ENCODE peak calls at places on chromosomes 11 and 22, in eight cellular contexts. One of them, this sample, is unnamed.

GRCh38 chr11:35236667-35237003 is 97.7 kb downstream of the CD44 start:
- DNase-seq in upper lobe of right lung: no peak
- DNase-seq in tibial nerve: no peak
- DNase-seq in left lung: no peak
- DNase-seq in mammary epithelial cell: no peak
- DNase-seq in lower lobe of right lung: no peak
- DNase-seq in colonic mucosa: no peak
- DNase-seq in PC-3: no peak
- DNase-seq in this sample: no peak

GRCh38 chr22:21946262-21946925 is 6.3 kb downstream of the PPM1F start:
- DNase-seq in PC-3: no peak
- DNase-seq in lower lobe of right lung: no peak
- DNase-seq in upper lobe of right lung: no peak
- DNase-seq in mammary epithelial cell: no peak
- DNase-seq in tibial nerve: no peak
- DNase-seq in colonic mucosa: no peak
- DNase-seq in left lung: no peak
- DNase-seq in this sample: no peak

GRCh38 chr11:47716692-47717091 is 1.5 kb upstream of the AGBL2 start:
- DNase-seq in left lung: no peak
- DNase-seq in mammary epithelial cell: no peak
- DNase-seq in colonic mucosa: no peak
- DNase-seq in lower lobe of right lung: no peak
- DNase-seq in tibial nerve: no peak
- DNase-seq in upper lobe of right lung: no peak
- DNase-seq in PC-3: no peak
- DNase-seq in this sample: no peak

GRCh38 chr11:102495161-102496042 is 35.1 kb downstream of the MMP7 start:
- DNase-seq in left lung: no peak
- DNase-seq in PC-3: peak; percentile 95
- DNase-seq in tibial nerve: no peak
- DNase-seq in lower lobe of right lung: no peak
- DNase-seq in upper lobe of right lung: no peak
- DNase-seq in mammary epithelial cell: peak; percentile 70
- DNase-seq in colonic mucosa: peak; percentile 63
- DNase-seq in this sample: peak; percentile 67

GRCh38 chr11:35525501-35526175 is at the start of gene PAMR1:
- DNase-seq in left lung: peak; percentile 61
- DNase-seq in mammary epithelial cell: peak; percentile 60
- DNase-seq in PC-3: no peak
- DNase-seq in tibial nerve: peak; percentile 39
- DNase-seq in upper lobe of right lung: peak; percentile 66
- DNase-seq in lower lobe of right lung: peak; percentile 45
- DNase-seq in colonic mucosa: peak; percentile 32
- DNase-seq in this sample: no peak

GRCh38 chr22:30810105-30810504 is 115.4 kb downstream of the OSBP2 start:
- DNase-seq in left lung: no peak
- DNase-seq in mammary epithelial cell: no peak
- DNase-seq in PC-3: no peak
- DNase-seq in colonic mucosa: no peak
- DNase-seq in upper lobe of right lung: no peak
- DNase-seq in tibial nerve: no peak
- DNase-seq in lower lobe of right lung: no peak
- DNase-seq in this sample: no peak

GRCh38 chr22:30185129-30185528 is 61.4 kb downstream of the LIF start:
- DNase-seq in left lung: no peak
- DNase-seq in tibial nerve: no peak
- DNase-seq in mammary epithelial cell: no peak
- DNase-seq in upper lobe of right lung: no peak
- DNase-seq in colonic mucosa: no peak
- DNase-seq in lower lobe of right lung: no peak
- DNase-seq in PC-3: peak; percentile 33
- DNase-seq in this sample: no peak

GRCh38 chr11:13256216-13256615 is 21.4 kb upstream of the BMAL1 start:
- DNase-seq in upper lobe of right lung: no peak
- DNase-seq in tibial nerve: no peak
- DNase-seq in PC-3: no peak
- DNase-seq in lower lobe of right lung: no peak
- DNase-seq in left lung: no peak
- DNase-seq in mammary epithelial cell: peak; percentile 53
- DNase-seq in colonic mucosa: no peak
- DNase-seq in this sample: no peak

GRCh38 chr22:44931077-44931540 is 78.7 kb downstream of the PHF21B start:
- DNase-seq in lower lobe of right lung: no peak
- DNase-seq in mammary epithelial cell: no peak
- DNase-seq in upper lobe of right lung: no peak
- DNase-seq in PC-3: no peak
- DNase-seq in tibial nerve: no peak
- DNase-seq in left lung: no peak
- DNase-seq in colonic mucosa: no peak
- DNase-seq in this sample: no peak

GRCh38 chr22:33780761-33781160 is 139.5 kb downstream of the LARGE1 start:
- DNase-seq in lower lobe of right lung: no peak
- DNase-seq in upper lobe of right lung: no peak
- DNase-seq in mammary epithelial cell: no peak
- DNase-seq in PC-3: no peak
- DNase-seq in tibial nerve: no peak
- DNase-seq in colonic mucosa: no peak
- DNase-seq in left lung: no peak
- DNase-seq in this sample: no peak

GRCh38 chr11:68574308-68574707 is 110.0 kb upstream of the GAL start:
- DNase-seq in mammary epithelial cell: peak; percentile 26
- DNase-seq in colonic mucosa: no peak
- DNase-seq in upper lobe of right lung: no peak
- DNase-seq in tibial nerve: no peak
- DNase-seq in PC-3: peak; percentile 57
- DNase-seq in lower lobe of right lung: no peak
- DNase-seq in left lung: no peak
- DNase-seq in this sample: peak; percentile 21

GRCh38 chr11:63961608-63962412 is 12.6 kb upstream of the COX8A start:
- DNase-seq in PC-3: no peak
- DNase-seq in tibial nerve: no peak
- DNase-seq in colonic mucosa: peak; percentile 38
- DNase-seq in lower lobe of right lung: no peak
- DNase-seq in left lung: peak; percentile 44
- DNase-seq in mammary epithelial cell: peak; percentile 85
- DNase-seq in upper lobe of right lung: no peak
- DNase-seq in this sample: no peak

GRCh38 chr11:120039031-120039430 is 98.9 kb downstream of the TRIM29 start:
- DNase-seq in left lung: no peak
- DNase-seq in tibial nerve: no peak
- DNase-seq in mammary epithelial cell: no peak
- DNase-seq in upper lobe of right lung: no peak
- DNase-seq in PC-3: no peak
- DNase-seq in colonic mucosa: peak; percentile 1
- DNase-seq in lower lobe of right lung: no peak
- DNase-seq in this sample: no peak

GRCh38 chr11:11476971-11477645 is 124.1 kb upstream of the CSNK2A3 start:
- DNase-seq in colonic mucosa: no peak
- DNase-seq in tibial nerve: no peak
- DNase-seq in PC-3: no peak
- DNase-seq in upper lobe of right lung: no peak
- DNase-seq in mammary epithelial cell: peak; percentile 55
- DNase-seq in left lung: no peak
- DNase-seq in lower lobe of right lung: no peak
- DNase-seq in this sample: no peak

DNA sequence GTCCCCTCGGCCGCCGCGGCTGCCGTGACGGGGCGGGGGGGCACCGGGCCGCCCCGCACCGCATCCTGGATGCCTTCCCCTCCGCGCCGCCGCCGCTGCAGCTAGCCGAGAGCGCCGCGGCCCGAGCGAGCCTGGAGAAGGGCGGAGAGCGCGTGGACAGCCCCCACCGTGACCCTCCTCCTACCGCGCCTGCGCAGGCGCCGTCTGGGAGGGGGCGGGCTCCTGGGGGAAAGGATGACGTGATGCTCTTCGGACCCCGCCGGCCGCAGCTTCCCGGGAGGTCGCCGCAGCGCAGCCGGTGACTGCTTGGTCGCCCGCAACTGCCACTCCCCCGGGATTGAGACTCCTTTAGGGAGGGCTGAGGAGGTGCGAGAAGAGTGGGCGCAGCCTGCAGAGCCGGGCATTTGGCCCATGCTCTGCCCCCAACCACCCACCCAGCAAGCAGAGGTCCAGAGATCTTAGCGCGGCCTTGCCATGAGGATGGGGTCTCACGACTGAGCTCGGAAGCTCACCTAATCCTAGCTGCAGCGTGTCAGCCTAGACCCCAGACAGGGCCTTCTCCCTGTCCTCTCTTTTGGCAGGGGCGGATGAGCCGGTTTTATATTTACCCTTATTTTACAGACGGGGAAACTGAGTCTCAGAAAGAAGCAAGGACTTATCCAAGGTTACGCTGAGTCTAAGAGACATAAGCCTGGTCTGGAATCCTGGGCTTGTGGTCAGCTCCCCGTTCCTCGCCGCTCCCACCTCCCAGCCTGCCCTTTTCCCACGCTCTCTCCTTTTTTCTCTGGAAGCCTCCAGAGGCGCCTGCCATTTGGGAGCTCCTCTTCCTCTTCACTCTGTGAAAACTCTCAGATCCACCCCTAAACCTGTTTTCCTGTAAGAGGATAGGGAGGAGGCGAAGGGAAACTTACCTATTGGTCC is at the start of gene DENND5A:
- DNase-seq in mammary epithelial cell: peak; percentile 73
- DNase-seq in colonic mucosa: peak; percentile 74
- DNase-seq in tibial nerve: peak; percentile 53
- DNase-seq in lower lobe of right lung: peak; percentile 88
- DNase-seq in left lung: peak; percentile 89
- DNase-seq in PC-3: peak; percentile 75
- DNase-seq in upper lobe of right lung: peak; percentile 93
- DNase-seq in this sample: peak; percentile 26
- TF ChIP-seq CTCF in mammary epithelial cell: no peak
- TF ChIP-seq CTCF in colonic mucosa: no peak
- TF ChIP-seq CTCF in tibial nerve: no peak
- TF ChIP-seq CTCF in lower lobe of right lung: no peak
- TF ChIP-seq CTCF in left lung: no peak
- TF ChIP-seq CTCF in PC-3: no peak
- TF ChIP-seq CTCF in upper lobe of right lung: no peak
- TF ChIP-seq CTCF in this sample: no peak

GRCh38 chr11:77065878-77066228 is 918 bp upstream of the CAPN5 start:
- DNase-seq in colonic mucosa: peak; percentile 74
- DNase-seq in upper lobe of right lung: peak; percentile 72
- DNase-seq in tibial nerve: peak; percentile 39
- DNase-seq in lower lobe of right lung: peak; percentile 61
- DNase-seq in mammary epithelial cell: no peak
- DNase-seq in PC-3: no peak
- DNase-seq in left lung: no peak
- DNase-seq in this sample: no peak
- H3K4me3 ChIP-seq in colonic mucosa: peak overlapping the region; percentile 53
- H3K4me3 ChIP-seq in upper lobe of right lung: peak overlapping the region; percentile 74
- H3K4me3 ChIP-seq in tibial nerve: peak overlapping the region; percentile 66
- H3K4me3 ChIP-seq in lower lobe of right lung: peak overlapping the region; percentile 85
- H3K4me3 ChIP-seq in mammary epithelial cell: peak overlapping the region; percentile 85
- H3K4me3 ChIP-seq in PC-3: peak overlapping the region; percentile 77
- H3K4me3 ChIP-seq in left lung: peak overlapping the region; percentile 70
- H3K4me3 ChIP-seq in this sample: peak overlapping the region; percentile 63

GRCh38 chr11:95089620-95090542 is at the start of gene ENDOD1:
- DNase-seq in left lung: peak; percentile 88
- DNase-seq in tibial nerve: peak; percentile 65
- DNase-seq in lower lobe of right lung: peak; percentile 91
- DNase-seq in mammary epithelial cell: peak; percentile 83
- DNase-seq in PC-3: peak; percentile 90
- DNase-seq in colonic mucosa: peak; percentile 88
- DNase-seq in upper lobe of right lung: peak; percentile 95
- DNase-seq in this sample: no peak
- TF ChIP-seq CTCF in left lung: peak; percentile 13
- TF ChIP-seq CTCF in tibial nerve: peak; percentile 27
- TF ChIP-seq CTCF in lower lobe of right lung: no peak
- TF ChIP-seq CTCF in mammary epithelial cell: peak; percentile 8
- TF ChIP-seq CTCF in PC-3: peak; percentile 32
- TF ChIP-seq CTCF in colonic mucosa: no peak
- TF ChIP-seq CTCF in upper lobe of right lung: no peak
- TF ChIP-seq CTCF in this sample: no peak

GRCh38 chr11:96242191-96242845 is 100.7 kb downstream of the MAML2 start:
- DNase-seq in colonic mucosa: no peak
- DNase-seq in mammary epithelial cell: no peak
- DNase-seq in upper lobe of right lung: no peak
- DNase-seq in left lung: no peak
- DNase-seq in lower lobe of right lung: no peak
- DNase-seq in PC-3: no peak
- DNase-seq in tibial nerve: no peak
- DNase-seq in this sample: no peak
- H3K4me3 ChIP-seq in colonic mucosa: peak overlapping the region; percentile 24
- H3K4me3 ChIP-seq in mammary epithelial cell: no peak overlapping the region
- H3K4me3 ChIP-seq in upper lobe of right lung: peak overlapping the region; percentile 49
- H3K4me3 ChIP-seq in left lung: peak overlapping the region; percentile 45
- H3K4me3 ChIP-seq in lower lobe of right lung: peak overlapping the region; percentile 56
- H3K4me3 ChIP-seq in PC-3: peak overlapping the region; percentile 58
- H3K4me3 ChIP-seq in tibial nerve: no peak overlapping the region
- H3K4me3 ChIP-seq in this sample: peak overlapping the region; percentile 41

DNA sequence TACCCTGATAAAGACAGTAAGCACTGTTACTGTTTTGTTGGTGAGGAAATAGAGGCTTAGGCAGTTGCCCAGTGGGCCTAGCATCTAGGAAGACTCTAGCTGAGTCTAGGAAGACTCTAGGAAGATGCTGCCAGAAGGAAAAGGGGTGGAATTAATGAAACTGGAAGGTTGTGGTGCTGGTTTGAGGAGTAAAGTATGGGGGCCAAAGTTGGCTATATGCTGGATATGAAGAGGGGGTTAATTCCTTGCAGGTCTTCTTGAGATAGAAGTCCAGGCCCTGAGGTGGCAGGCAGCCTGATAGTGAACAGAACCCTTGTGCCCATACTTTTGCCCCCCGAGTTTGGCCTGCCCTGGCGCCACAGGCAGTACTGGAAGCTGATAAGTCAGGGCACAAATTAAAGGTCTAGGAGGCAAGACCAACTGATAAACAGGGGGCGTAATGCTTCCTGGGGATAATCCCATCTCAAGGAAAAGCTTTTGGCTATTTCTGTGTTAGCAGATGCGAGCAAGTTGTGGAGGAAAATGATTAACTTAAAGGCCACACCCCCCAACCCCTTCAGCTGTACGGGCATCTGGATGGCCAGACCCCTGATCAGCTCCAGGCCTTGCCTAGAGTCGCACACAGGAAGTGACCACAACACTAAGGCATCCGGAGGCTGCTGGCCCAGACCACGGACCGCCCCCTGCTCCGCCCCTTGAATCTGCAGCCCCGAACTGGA is 3.1 kb downstream of the ILK start:
- DNase-seq in lower lobe of right lung: peak; percentile 91
- DNase-seq in colonic mucosa: peak; percentile 92
- DNase-seq in left lung: peak; percentile 92
- DNase-seq in upper lobe of right lung: peak; percentile 91
- DNase-seq in tibial nerve: peak; percentile 92
- DNase-seq in mammary epithelial cell: peak; percentile 83
- DNase-seq in PC-3: peak; percentile 78
- DNase-seq in this sample: peak; percentile 68
- TF ChIP-seq CTCF in lower lobe of right lung: no peak
- TF ChIP-seq CTCF in colonic mucosa: no peak
- TF ChIP-seq CTCF in left lung: no peak
- TF ChIP-seq CTCF in upper lobe of right lung: no peak
- TF ChIP-seq CTCF in tibial nerve: peak; percentile 35
- TF ChIP-seq CTCF in mammary epithelial cell: no peak
- TF ChIP-seq CTCF in PC-3: no peak
- TF ChIP-seq CTCF in this sample: no peak

GRCh38 chr22:38298312-38299000 is 18.8 kb downstream of the CSNK1E start:
- DNase-seq in left lung: no peak
- DNase-seq in PC-3: peak; percentile 99
- DNase-seq in colonic mucosa: no peak
- DNase-seq in upper lobe of right lung: no peak
- DNase-seq in tibial nerve: no peak
- DNase-seq in lower lobe of right lung: no peak
- DNase-seq in mammary epithelial cell: peak; percentile 100
- DNase-seq in this sample: no peak
- H3K4me3 ChIP-seq in left lung: no peak overlapping the region
- H3K4me3 ChIP-seq in PC-3: no peak overlapping the region
- H3K4me3 ChIP-seq in colonic mucosa: no peak overlapping the region
- H3K4me3 ChIP-seq in upper lobe of right lung: no peak overlapping the region
- H3K4me3 ChIP-seq in tibial nerve: no peak overlapping the region
- H3K4me3 ChIP-seq in lower lobe of right lung: no peak overlapping the region
- H3K4me3 ChIP-seq in mammary epithelial cell: no peak overlapping the region
- H3K4me3 ChIP-seq in this sample: no peak overlapping the region